ENCODE peak calls at places on chromosomes 16 and 17, in four cellular contexts. O is K562, T is GM12878, F is WTC11. L is an unnamed sample.

GRCh38 chr17:55783684-55784245 is 32.9 kb downstream of the PCTP start:
- DNase-seq in O (no peak), F (no peak), T (no peak), L (no peak)

GRCh38 chr17:71287246-71287828 is 833.5 kb upstream of the SOX9 start:
- DNase-seq in O (no peak), F (no peak), T (no peak), L (no peak)

GRCh38 chr17:74147436-74147835 is 56.0 kb upstream of the RPL38 start:
- DNase-seq in O (no peak), F (no peak), T (no peak), L (no peak)

GRCh38 chr17:29215717-29216116 is 30.9 kb upstream of the CRYBA1 start:
- DNase-seq in T (no peak), O (no peak), F (no peak), L (no peak)

GRCh38 chr17:2263183-2263954 is 40.2 kb downstream of the SMG6 start:
- DNase-seq in O (no peak), T (no peak), F (no peak), L (no peak)

GRCh38 chr16:16045311-16045710 is 95.9 kb downstream of the ABCC1 start:
- DNase-seq in O (no peak), T (no peak), F (no peak), L (no peak)

GRCh38 chr16:10889880-10890279 is 12.9 kb downstream of the CIITA start:
- DNase-seq in O (no peak), F (no peak), T (no peak), L (no peak)

GRCh38 chr16:12162151-12162559 is 185.6 kb downstream of the SNX29 start:
- DNase-seq in O (no peak), F (no peak), T (no peak), L (no peak)

GRCh38 chr17:64455993-64456885 is 7.3 kb downstream of the MILR1 start:
- DNase-seq in F (no peak), T (no peak), O (no peak), L (no peak)

GRCh38 chr17:61405047-61405685 is 5.5 kb downstream of the TBX2 start:
- DNase-seq in O (no peak), T (no peak), F (peak), L (no peak)

GRCh38 chr16:21645261-21645721 is 7.1 kb downstream of the IGSF6 start:
- DNase-seq in O (no peak), F (no peak), T (peak), L (no peak)

GRCh38 chr16:70741779-70742125 is 55.9 kb upstream of the MTSS2 start:
- DNase-seq in T (no peak), F (no peak), O (no peak), L (no peak)

GRCh38 chr17:74216505-74216904 is 3.1 kb downstream of the TTYH2 start:
- DNase-seq in T (no peak), F (no peak), O (no peak), L (no peak)

GRCh38 chr17:81807839-81808238 is 3.9 kb downstream of the GCGR start:
- DNase-seq in T (no peak), F (no peak), O (no peak), L (no peak)

GRCh38 chr17:2068589-2069051 is 13.7 kb downstream of the HIC1 start:
- DNase-seq in T (no peak), O (no peak), F (no peak), L (no peak)

GRCh38 chr17:58630883-58631522 is 60.8 kb downstream of the TEX14 start:
- DNase-seq in F (peak), T (no peak), O (peak), L (no peak)

GRCh38 chr16:72837846-72838661 is 209.9 kb downstream of the ZFHX3 start:
- DNase-seq in O (no peak), T (no peak), F (no peak), L (no peak)

GRCh38 chr17:4090898-4091297 is 51.9 kb downstream of the ZZEF1 start:
- DNase-seq in T (no peak), O (no peak), F (no peak), L (no peak)

GRCh38 chr16:62079236-62079635 is 43.0 kb upstream of the CDH8 start:
- DNase-seq in F (no peak), T (no peak), O (no peak), L (no peak)

GRCh38 chr17:19415806-19416775 is 5.1 kb downstream of the RNF112 start:
- DNase-seq in O (no peak), T (no peak), F (no peak), L (no peak)

GRCh38 chr17:41971721-41972523 is 5.3 kb downstream of the CNP start:
- DNase-seq in F (no peak), O (no peak), T (no peak), L (no peak)

GRCh38 chr17:61926831-61927210 is 961 bp downstream of the INTS2 start:
- DNase-seq in O (no peak), T (no peak), F (no peak), L (no peak)

GRCh38 chr17:68424861-68425260 is 32.4 kb downstream of the WIPI1 start:
- DNase-seq in T (no peak), O (no peak), F (peak), L (no peak)

GRCh38 chr16:1932050-1933028 is 10.7 kb downstream of the MSRB1 start:
- DNase-seq in T (no peak), O (no peak), F (peak), L (peak)

DNA sequence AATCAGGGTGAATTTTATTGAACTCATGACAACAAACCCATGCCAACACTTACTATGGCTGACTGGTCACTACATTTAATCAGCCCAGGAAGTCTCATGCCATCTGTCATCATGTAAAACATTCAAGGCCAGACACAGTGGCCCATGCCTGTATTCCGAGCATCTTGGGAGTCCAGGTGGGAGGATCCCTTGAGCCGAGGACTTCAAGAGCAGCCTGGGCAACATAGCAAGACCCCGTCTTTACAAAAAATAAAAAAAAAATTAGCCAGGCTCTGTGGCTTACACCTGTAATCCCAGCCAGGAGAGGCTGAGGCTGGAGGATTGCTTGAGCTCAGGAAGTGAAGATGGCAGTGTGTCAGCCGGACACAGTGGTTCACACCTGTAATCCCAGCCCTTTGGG is 4.9 kb upstream of the MED1 start:
- DNase-seq in O (no peak), F (no peak), T (no peak), L (no peak)
- TF ChIP-seq CBFB in O (no peak), F (no peak), T (no peak), L (no peak)

GRCh38 chr16:47853635-47854034 is 302.2 kb downstream of the ABCC12 start:
- DNase-seq in O (no peak), T (no peak), F (no peak), L (no peak)

GRCh38 chr16:47861999-47862398 is 293.8 kb downstream of the ABCC12 start:
- DNase-seq in F (no peak), T (no peak), O (no peak), L (no peak)

GRCh38 chr16:47854737-47855136 is 301.1 kb downstream of the ABCC12 start:
- DNase-seq in O (no peak), F (no peak), T (no peak), L (no peak)

GRCh38 chr16:47855431-47855830 is 300.4 kb downstream of the ABCC12 start:
- DNase-seq in F (no peak), O (no peak), T (no peak), L (no peak)

GRCh38 chr16:47858333-47859067 is 297.3 kb downstream of the ABCC12 start:
- DNase-seq in T (no peak), F (no peak), O (no peak), L (no peak)
- TF ChIP-seq ETV6 in T (no peak), F (no peak), O (no peak), L (no peak)

GRCh38 chr17:16872836-16873653 is 98.9 kb downstream of the TNFRSF13B start:
- DNase-seq in F (peak), O (peak), T (no peak), L (no peak)
- TF ChIP-seq CBFB in F (no peak), O (no peak), T (no peak), L (no peak)

GRCh38 chr17:35245196-35245486 is 2.3 kb downstream of the SLFN5 start:
- DNase-seq in F (no peak), T (no peak), O (no peak), L (no peak)
- TF ChIP-seq ETV6 in F (no peak), T (no peak), O (no peak), L (no peak)

GRCh38 chr16:53964145-53964544 is 260.2 kb downstream of the FTO start:
- DNase-seq in F (no peak), O (no peak), T (no peak), L (no peak)

GRCh38 chr16:53968454-53968853 is 264.5 kb downstream of the FTO start:
- DNase-seq in F (no peak), O (no peak), T (no peak), L (no peak)

GRCh38 chr16:53968896-53969295 is 264.9 kb downstream of the FTO start:
- DNase-seq in F (no peak), O (no peak), T (no peak), L (no peak)

GRCh38 chr16:53962041-53962440 is 258.1 kb downstream of the FTO start:
- DNase-seq in T (no peak), F (no peak), O (no peak), L (no peak)

DNA sequence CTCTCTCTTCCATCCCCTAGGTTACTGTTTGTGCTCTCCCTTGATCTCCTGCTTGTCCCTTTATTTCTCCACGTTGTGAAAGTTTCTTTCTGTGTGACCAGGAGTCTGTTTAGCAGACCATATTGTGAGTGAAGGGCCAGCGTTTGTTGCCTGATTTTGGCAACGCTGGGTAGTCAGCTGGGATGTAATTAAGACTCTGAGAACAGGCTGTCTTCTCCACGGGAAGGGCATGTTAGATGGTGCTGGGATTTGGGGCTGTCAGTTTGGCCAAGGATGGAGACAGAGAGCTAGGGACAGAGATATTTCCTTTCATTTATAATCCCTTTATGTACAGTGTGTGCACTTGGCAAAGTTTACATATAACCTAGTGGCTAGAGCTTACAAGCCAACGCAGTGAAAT is 263.2 kb downstream of the FTO start:
- DNase-seq in O (no peak), T (no peak), F (no peak), L (no peak)
- TF ChIP-seq CBFB in O (no peak), T (no peak), F (no peak), L (no peak)

GRCh38 chr17:49646391-49647255 is 31.3 kb downstream of the SPOP start:
- DNase-seq in T (peak), O (no peak), F (no peak), L (peak)
- TF ChIP-seq ETV6 in T (no peak), O (no peak), F (no peak), L (no peak)

DNA sequence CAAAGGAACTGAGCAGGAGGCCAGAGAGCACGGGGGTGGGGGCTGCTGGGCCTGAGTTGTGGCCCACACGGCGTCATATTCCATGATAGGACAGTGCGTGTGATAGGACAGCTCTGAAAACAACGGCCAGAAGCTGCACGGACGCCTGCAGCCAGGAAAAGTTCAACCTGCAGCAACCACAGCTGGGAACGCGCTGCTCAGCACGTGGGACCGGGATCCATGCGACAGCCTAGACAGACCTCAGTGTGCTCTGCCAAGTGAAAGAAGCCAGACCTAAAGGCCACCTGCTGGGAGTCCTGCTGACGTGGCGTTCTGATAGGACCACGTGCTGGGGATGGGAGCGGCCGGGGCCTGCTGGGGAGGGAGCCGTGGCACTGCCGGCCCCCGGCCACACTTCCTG is 21.6 kb downstream of the CTU2 start:
- DNase-seq in T (no peak), O (no peak), F (no peak), L (no peak)
- TF ChIP-seq CBFB in T (no peak), O (no peak), F (no peak), L (no peak)

GRCh38 chr16:87384162-87384999 is 805 bp upstream of the FBXO31 start:
- DNase-seq in O (peak), F (peak), T (no peak), L (peak)
- TF ChIP-seq ETV6 in O (no peak), F (no peak), T (peak), L (peak)